ENCODE peak calls at places on chromosomes 7 and 10, in eight cellular contexts. V is AG04450, H is ELF-1, K is foreskin melanocyte, X is upper lobe of right lung, N is amniotic stem cell, U is hypothalamus, M is C1 segment of cervical spinal cord. C is an unnamed sample.

GRCh38 chr10:30039567-30039966 is 19.8 kb downstream of the JCAD start:
- DNase-seq in M (no peak), N (no peak), U (no peak), H (no peak), V (no peak), X (no peak), K (no peak), C (no peak)

GRCh38 chr10:70479161-70479531 is 579 bp downstream of the PALD1 start:
- DNase-seq in V (no peak), N (no peak), U (no peak), K (no peak), H (no peak), X (no peak), M (no peak), C (no peak)

GRCh38 chr10:125193306-125193877 is 33.0 kb upstream of the CTBP2 start:
- DNase-seq in U (no peak), X (no peak), M (no peak), V (no peak), K (no peak), N (no peak), H (no peak), C (no peak)

GRCh38 chr10:11861341-11861740 is 38.2 kb downstream of the PROSER2 start:
- DNase-seq in M (no peak), V (no peak), X (peak), U (no peak), N (no peak), H (no peak), K (no peak), C (no peak)

GRCh38 chr7:13090959-13091358 is 403.5 kb downstream of the ARL4A start:
- DNase-seq in H (no peak), N (no peak), X (no peak), K (no peak), U (no peak), V (no peak), M (no peak), C (no peak)

GRCh38 chr7:152866125-152866524 is 106.6 kb downstream of the ACTR3B start:
- DNase-seq in V (peak), K (no peak), H (no peak), U (no peak), X (no peak), N (no peak), M (no peak), C (no peak)

GRCh38 chr10:71218046-71218832 is 5.9 kb downstream of the UNC5B start:
- DNase-seq in V (no peak), K (no peak), U (no peak), N (no peak), M (no peak), H (no peak), X (peak), C (no peak)

GRCh38 chr7:150931199-150931869 is 46.8 kb downstream of the KCNH2 start:
- DNase-seq in U (no peak), X (no peak), N (no peak), K (no peak), H (no peak), M (no peak), V (no peak), C (no peak)

GRCh38 chr7:38382627-38383026 is 109.2 kb upstream of the TARP start:
- DNase-seq in M (no peak), K (no peak), U (no peak), H (no peak), N (no peak), V (no peak), X (no peak), C (no peak)

GRCh38 chr10:34702093-34702952 is 112.8 kb downstream of the PARD3 start:
- DNase-seq in M (no peak), U (no peak), K (no peak), N (no peak), V (no peak), X (no peak), H (peak), C (no peak)

GRCh38 chr7:30344513-30344912 is 60.1 kb downstream of the ZNRF2 start:
- DNase-seq in K (no peak), H (no peak), V (no peak), N (no peak), M (no peak), U (no peak), X (no peak), C (no peak)

GRCh38 chr7:156582591-156583123 is 57.9 kb upstream of the RNF32 start:
- DNase-seq in U (no peak), X (no peak), K (no peak), N (no peak), M (no peak), V (no peak), H (no peak), C (no peak)

GRCh38 chr10:18233775-18234174 is 93.6 kb downstream of the CACNB2 start:
- DNase-seq in U (no peak), X (no peak), H (peak), K (no peak), N (no peak), M (no peak), V (no peak), C (peak)

GRCh38 chr7:45021604-45022296 is 21.7 kb downstream of the CCM2 start:
- DNase-seq in U (no peak), M (no peak), N (no peak), X (no peak), V (no peak), K (no peak), H (no peak), C (no peak)

GRCh38 chr7:33550979-33551378 is 354.4 kb upstream of the BMPER start:
- DNase-seq in U (no peak), V (no peak), M (no peak), H (no peak), N (no peak), X (no peak), K (no peak), C (no peak)

GRCh38 chr7:136114966-136115762 is 138.0 kb upstream of the MTPN start:
- DNase-seq in U (no peak), K (peak), X (no peak), M (no peak), N (peak), V (peak), H (peak), C (peak)

GRCh38 chr10:44832595-44833390 is 78.3 kb upstream of the TMEM72 start:
- DNase-seq in H (no peak), N (no peak), M (no peak), U (no peak), K (no peak), X (no peak), V (no peak), C (no peak)

GRCh38 chr10:102246261-102246660 is 929 bp downstream of the GBF1 start:
- DNase-seq in H (no peak), V (no peak), K (no peak), U (no peak), M (no peak), X (no peak), N (no peak), C (no peak)